ENCODE peak calls at places on chromosomes 11 and 22, in seven cellular contexts. E, F, H, V, Z, X and R are unnamed samples.

GRCh38 chr11:7591992-7592391 is 78.2 kb downstream of the PPFIBP2 start:
- DNase-seq in E (no peak), V (no peak), H (no peak), X (no peak), Z (no peak), F (no peak), R (no peak)

GRCh38 chr11:77167791-77168190 is 39.7 kb downstream of the MYO7A start:
- DNase-seq in V (no peak), H (no peak), X (no peak), F (no peak), E (no peak), Z (no peak), R (no peak)

GRCh38 chr22:48141301-48141700 is 1378.9 kb downstream of the TBC1D22A start:
- DNase-seq in F (no peak), X (no peak), H (no peak), V (no peak), E (no peak), Z (no peak), R (no peak)

GRCh38 chr22:38696606-38697005 is 4.1 kb downstream of the JOSD1 start:
- DNase-seq in Z (no peak), F (peak), V (no peak), E (no peak), H (peak), X (no peak), R (peak)

GRCh38 chr22:42747701-42748513 is 27.2 kb upstream of the A4GALT start:
- DNase-seq in F (peak), Z (no peak), H (no peak), E (no peak), V (no peak), X (no peak), R (peak)

GRCh38 chr11:32487270-32487669 is 51.9 kb upstream of the WT1 start:
- DNase-seq in V (no peak), Z (no peak), E (peak), F (no peak), X (no peak), H (no peak), R (no peak)

GRCh38 chr11:118274184-118274583 is 10.1 kb upstream of the MPZL2 start:
- DNase-seq in E (no peak), H (no peak), V (no peak), X (no peak), Z (no peak), F (no peak), R (peak)

GRCh38 chr11:6545917-6546605 is 49.0 kb downstream of the DNHD1 start:
- DNase-seq in H (no peak), V (no peak), Z (no peak), F (no peak), E (no peak), X (no peak), R (no peak)

GRCh38 chr22:37854946-37855345 is 5.7 kb downstream of the EIF3L start:
- DNase-seq in H (no peak), F (no peak), Z (no peak), X (no peak), E (no peak), V (no peak), R (no peak)

GRCh38 chr11:26187639-26188038 is 144.3 kb upstream of the ANO3 start:
- DNase-seq in Z (peak), X (no peak), F (peak), E (no peak), H (no peak), V (no peak), R (no peak)

GRCh38 chr22:47663615-47664605 is 901.5 kb downstream of the TBC1D22A start:
- DNase-seq in H (no peak), Z (no peak), F (no peak), E (no peak), X (no peak), V (no peak), R (no peak)

GRCh38 chr11:45411221-45411946 is 125.2 kb upstream of the SYT13 start:
- DNase-seq in F (peak), X (peak), V (no peak), Z (no peak), E (no peak), H (no peak), R (no peak)

GRCh38 chr11:116776522-116776984 is 3.8 kb upstream of the BUD13 start:
- DNase-seq in E (no peak), V (no peak), Z (no peak), X (no peak), F (no peak), H (no peak), R (no peak)

GRCh38 chr11:3954448-3955298 is 99.2 kb downstream of the STIM1 start:
- DNase-seq in V (no peak), E (no peak), Z (no peak), X (no peak), F (no peak), H (no peak), R (no peak)

GRCh38 chr11:121482231-121483129 is 29.7 kb upstream of the SORL1-AS1 start:
- DNase-seq in V (no peak), F (no peak), E (no peak), X (no peak), Z (no peak), H (peak), R (peak)

GRCh38 chr11:16917941-16918340 is 96.3 kb downstream of the PLEKHA7 start:
- DNase-seq in H (no peak), X (no peak), V (no peak), E (no peak), F (peak), Z (no peak), R (peak)

GRCh38 chr22:34808618-34809017 is 257.3 kb upstream of the ISX start:
- DNase-seq in H (no peak), Z (no peak), E (no peak), V (no peak), X (no peak), F (peak), R (no peak)

GRCh38 chr11:12705874-12706273 is 31.7 kb downstream of the TEAD1 start:
- DNase-seq in H (no peak), V (no peak), Z (no peak), F (no peak), E (no peak), X (no peak), R (no peak)

GRCh38 chr11:8729837-8730696 is 47.5 kb downstream of the RPL27A start:
- DNase-seq in F (no peak), H (no peak), X (no peak), V (no peak), Z (no peak), E (no peak), R (no peak)